ENCODE peak calls at places on chromosomes 13 and 19, in nine cellular contexts. B, K, Z, L, V, E, X, W and U are unnamed samples.

GRCh38 chr13:61013782-61014181 is 401.9 kb downstream of the PCDH20 start:
- DNase-seq in B (no peak), K (no peak), Z (no peak), L (no peak), V (no peak), E (no peak), X (no peak), W (no peak), U (no peak)

GRCh38 chr19:11322269-11323024 is 17.0 kb downstream of the RAB3D start:
- DNase-seq in B (no peak), K (no peak), Z (no peak), L (no peak), V (no peak), E (no peak), X (no peak), W (no peak), U (no peak)

GRCh38 chr13:34145061-34145460 is 327.1 kb downstream of the RFC3 start:
- DNase-seq in B (no peak), K (no peak), Z (no peak), L (no peak), V (no peak), E (no peak), X (no peak), W (no peak), U (no peak)

GRCh38 chr13:24199016-24199415 is 38.5 kb downstream of the SPATA13 start:
- DNase-seq in B (no peak), K (no peak), Z (no peak), L (no peak), V (no peak), E (no peak), X (no peak), W (peak; percentile 41), U (no peak)

GRCh38 chr13:33751151-33751550 is 66.8 kb upstream of the RFC3 start:
- DNase-seq in B (no peak), K (no peak), Z (no peak), L (no peak), V (no peak), E (no peak), X (no peak), W (no peak), U (no peak)

GRCh38 chr13:94464771-94465170 is 14.7 kb downstream of the DCT start:
- DNase-seq in B (no peak), K (no peak), Z (no peak), L (no peak), V (no peak), E (no peak), X (no peak), W (no peak), U (no peak)

GRCh38 chr13:44266305-44266704 is 107.3 kb upstream of the SERP2 start:
- DNase-seq in B (no peak), K (no peak), Z (no peak), L (no peak), V (no peak), E (no peak), X (no peak), W (no peak), U (no peak)

GRCh38 chr13:47067296-47067695 is 170.4 kb upstream of the HTR2A start:
- DNase-seq in B (no peak), K (no peak), Z (no peak), L (no peak), V (no peak), E (no peak), X (no peak), W (no peak), U (no peak)

GRCh38 chr13:50713849-50714248 is 129.6 kb downstream of the DLEU7 start:
- DNase-seq in B (no peak), K (no peak), Z (peak; percentile 7), L (no peak), V (no peak), E (no peak), X (no peak), W (peak; percentile 8), U (no peak)

GRCh38 chr13:101489635-101490034 is 37.2 kb downstream of the ITGBL1 start:
- DNase-seq in B (no peak), K (no peak), Z (no peak), L (no peak), V (no peak), E (no peak), X (no peak), W (no peak), U (no peak)

GRCh38 chr13:25267715-25268114 is 19.6 kb downstream of the MTMR6 start:
- DNase-seq in B (no peak), K (no peak), Z (no peak), L (no peak), V (no peak), E (no peak), X (no peak), W (no peak), U (no peak)

GRCh38 chr19:13102416-13102665 is 317 bp downstream of the LYL1 start:
- DNase-seq in B (no peak), K (no peak), Z (no peak), L (no peak), V (no peak), E (no peak), X (no peak), W (no peak), U (no peak)

GRCh38 chr19:8224394-8225145 is 15.4 kb downstream of the CERS4 start:
- DNase-seq in B (no peak), K (peak; percentile 68), Z (no peak), L (peak; percentile 47), V (no peak), E (no peak), X (no peak), W (no peak), U (no peak)

GRCh38 chr19:12085074-12085818 is 20.7 kb downstream of the ZNF844 start:
- DNase-seq in B (no peak), K (no peak), Z (no peak), L (no peak), V (no peak), E (no peak), X (no peak), W (no peak), U (no peak)

GRCh38 chr19:16106121-16106520 is 5.6 kb upstream of the RAB8A start:
- DNase-seq in B (no peak), K (no peak), Z (no peak), L (no peak), V (no peak), E (no peak), X (no peak), W (peak; percentile 41), U (no peak)

GRCh38 chr13:77519808-77520207 is 15.7 kb upstream of the SCEL start:
- DNase-seq in B (no peak), K (no peak), Z (no peak), L (no peak), V (no peak), E (no peak), X (no peak), W (no peak), U (no peak)

GRCh38 chr13:98678741-98679140 is 73.7 kb downstream of the SLC15A1 start:
- DNase-seq in B (no peak), K (no peak), Z (no peak), L (no peak), V (no peak), E (no peak), X (no peak), W (no peak), U (no peak)
- TF ChIP-seq CTCF in B (no peak), K (no peak), Z (no peak), L (no peak), V (no peak), E (no peak), X (no peak), W (no peak), U (no peak)

GRCh38 chr19:18300930-18301717 is 19.7 kb upstream of the JUND start:
- DNase-seq in B (peak; percentile 50), K (peak; percentile 93), Z (no peak), L (no peak), V (no peak), E (peak; percentile 80), X (no peak), W (peak; percentile 79), U (no peak)

GRCh38 chr19:18299654-18300053 is 18.2 kb upstream of the JUND start:
- DNase-seq in B (no peak), K (no peak), Z (no peak), L (no peak), V (no peak), E (no peak), X (no peak), W (no peak), U (no peak)

GRCh38 chr19:18304194-18304495 is 18.7 kb downstream of the LSM4 start:
- DNase-seq in B (no peak), K (peak; percentile 53), Z (no peak), L (no peak), V (no peak), E (peak; percentile 53), X (no peak), W (no peak), U (no peak)

GRCh38 chr19:18304496-18305312 is 18.2 kb downstream of the LSM4 start:
- DNase-seq in B (peak; percentile 68), K (peak; percentile 92), Z (peak; percentile 75), L (peak; percentile 75), V (peak; percentile 62), E (peak; percentile 86), X (peak; percentile 43), W (peak; percentile 75), U (peak; percentile 74)

GRCh38 chr19:18301718-18302111 is 20.3 kb upstream of the JUND start:
- DNase-seq in B (no peak), K (no peak), Z (no peak), L (no peak), V (no peak), E (no peak), X (no peak), W (no peak), U (no peak)
- TF ChIP-seq CTCF in B (no peak), K (no peak), Z (no peak), L (no peak), V (no peak), E (no peak), X (no peak), W (no peak), U (no peak)

GRCh38 chr19:52963229-52963760 is 614 bp upstream of the ZNF816 start:
- DNase-seq in B (peak; percentile 52), K (no peak), Z (no peak), L (no peak), V (peak; percentile 52), E (peak; percentile 37), X (peak; percentile 18), W (peak; percentile 17), U (peak; percentile 29)
- TF ChIP-seq CTCF in B (no peak), K (no peak), Z (no peak), L (no peak), V (no peak), E (no peak), X (no peak), W (no peak), U (no peak)

DNA sequence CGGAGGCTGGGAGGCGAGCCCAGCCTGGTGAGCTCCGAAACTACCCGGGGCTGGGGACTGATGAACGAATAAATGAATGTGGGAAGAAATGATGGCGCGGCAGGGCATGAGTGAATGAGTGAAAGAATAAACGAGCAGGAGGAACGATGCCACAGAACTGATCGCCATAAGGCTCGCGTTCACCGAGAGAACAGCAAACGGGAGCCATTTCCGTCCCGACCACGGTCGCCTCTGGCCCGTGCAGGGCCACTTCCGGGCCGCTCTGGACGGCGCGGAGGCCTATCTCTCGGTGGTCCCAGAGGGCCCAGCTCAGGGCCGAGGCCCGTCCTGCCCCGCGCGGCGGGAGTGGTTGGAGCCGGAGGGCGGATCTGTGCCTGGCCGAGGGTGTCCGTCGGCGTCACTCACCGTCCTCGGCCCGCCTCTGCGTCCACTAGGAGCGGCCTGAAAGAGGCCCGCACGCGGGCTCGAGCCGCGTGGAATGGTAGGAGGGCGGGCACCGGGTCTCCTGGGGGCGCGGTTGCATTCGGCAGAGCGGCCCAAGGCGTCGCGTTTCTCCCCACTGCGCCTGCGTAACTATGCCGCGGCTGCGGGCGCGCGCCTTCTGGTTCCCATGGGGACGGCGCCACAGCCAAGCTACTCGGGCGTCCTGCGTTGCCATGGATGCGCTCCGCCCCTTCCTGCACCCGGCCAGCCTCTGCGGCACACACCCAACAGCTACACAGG is at the start of gene ZNF497:
- DNase-seq in B (peak; percentile 97), K (peak; percentile 97), Z (peak; percentile 95), L (peak; percentile 93), V (peak; percentile 97), E (peak; percentile 98), X (peak; percentile 93), W (peak; percentile 98), U (peak; percentile 98)
- TF ChIP-seq CTCF in B (no peak), K (no peak), Z (no peak), L (no peak), V (no peak), E (no peak), X (no peak), W (no peak), U (no peak)